ENCODE peak calls at places on chromosomes 2 and 18, in six cellular contexts. W is thoracic aorta, V is ovary, X is adrenal gland, D is GM23248, Q is psoas muscle. E is an unnamed sample. For H3K4me1, the result is how much of the 10 kb centered on the place peaks cover.

GRCh38 chr2:36392854-36393253 is 37.3 kb downstream of the CRIM1 start:
- DNase-seq in V (no peak), Q (no peak), W (no peak), D (no peak), X (no peak), E (no peak)

GRCh38 chr2:46076251-46076650 is 221.0 kb upstream of the EPAS1 start:
- DNase-seq in V (no peak), D (peak), Q (no peak), X (no peak), W (no peak), E (no peak)

GRCh38 chr2:2662037-2662846 is 331.2 kb upstream of the MYT1L start:
- DNase-seq in V (no peak), W (no peak), Q (peak), D (peak), X (peak), E (no peak)

GRCh38 chr2:240567872-240568677 is at the start of gene RNPEPL1:
- DNase-seq in Q (peak), D (peak), V (peak), X (peak), W (no peak), E (no peak)

GRCh38 chr2:37506407-37507068 is 162.1 kb downstream of the QPCT start:
- DNase-seq in X (no peak), D (peak), W (no peak), Q (no peak), V (no peak), E (no peak)

GRCh38 chr2:46160326-46160725 is 136.9 kb upstream of the EPAS1 start:
- DNase-seq in W (no peak), X (no peak), D (no peak), Q (no peak), V (no peak), E (no peak)

GRCh38 chr2:237895544-237896506 is 36.4 kb downstream of the RAMP1 start:
- DNase-seq in X (no peak), D (no peak), Q (peak), V (peak), W (peak), E (no peak)

GRCh38 chr2:201237486-201238241 is 22.7 kb upstream of the CASP8 start:
- DNase-seq in Q (no peak), W (no peak), D (peak), X (no peak), V (no peak), E (no peak)

GRCh38 chr2:162072976-162073775 is 839 bp downstream of the DPP4 start:
- DNase-seq in Q (peak), W (no peak), V (peak), D (peak), X (no peak), E (no peak)

GRCh38 chr2:112916145-112916571 is 5.2 kb downstream of the IL37 start:
- DNase-seq in X (no peak), W (no peak), V (no peak), D (no peak), Q (no peak), E (no peak)

GRCh38 chr2:168626610-168627009 is 170.5 kb downstream of the CERS6 start:
- DNase-seq in W (no peak), V (no peak), X (no peak), D (no peak), Q (no peak), E (no peak)

GRCh38 chr2:215635788-215636139 is 199.9 kb upstream of the FN1 start:
- DNase-seq in D (peak), W (no peak), X (peak), Q (no peak), V (no peak), E (no peak)

GRCh38 chr2:237964578-237965404 is 2.0 kb upstream of the UBE2F start:
- DNase-seq in V (no peak), W (no peak), X (no peak), D (peak), Q (no peak), E (peak)

GRCh38 chr2:100879296-100879695 is 59.4 kb downstream of the NPAS2 start:
- DNase-seq in D (no peak), W (no peak), V (no peak), X (no peak), Q (no peak), E (no peak)

GRCh38 chr2:127106457-127106997 is 427 bp downstream of the BIN1 start:
- DNase-seq in V (peak), W (no peak), Q (peak), D (no peak), X (no peak), E (no peak)

GRCh38 chr2:62785810-62786593 is 80.5 kb downstream of the EHBP1 start:
- DNase-seq in D (peak), W (no peak), X (no peak), Q (no peak), V (no peak), E (no peak)

GRCh38 chr2:190694479-190694878 is 45.6 kb downstream of the NAB1 start:
- DNase-seq in X (no peak), Q (no peak), V (no peak), D (no peak), W (no peak), E (no peak)

GRCh38 chr2:221816566-221816965 is 244.5 kb upstream of the EPHA4 start:
- DNase-seq in D (no peak), V (no peak), Q (no peak), X (no peak), W (no peak), E (no peak)

GRCh38 chr18:74457043-74457742 is at the start of gene DIPK1C:
- DNase-seq in W (no peak), Q (no peak), D (peak), V (no peak), X (no peak), E (no peak)

GRCh38 chr18:36536426-36536825 is 238.9 kb downstream of the FHOD3 start:
- DNase-seq in V (no peak), Q (no peak), W (no peak), X (no peak), D (no peak), E (no peak)

GRCh38 chr2:164145093-164145987 is 409.5 kb upstream of the FIGN start:
- DNase-seq in V (no peak), D (peak), Q (no peak), X (no peak), W (no peak), E (no peak)

GRCh38 chr2:64018715-64019082 is 529 bp downstream of the VPS54 start:
- DNase-seq in D (peak), W (no peak), V (peak), X (peak), Q (no peak), E (peak)

GRCh38 chr2:127051116-127051779 is 55.7 kb downstream of the BIN1 start:
- DNase-seq in D (no peak), W (no peak), Q (peak), X (peak), V (no peak), E (no peak)

GRCh38 chr2:167264380-167264779 is 376.1 kb downstream of the XIRP2 start:
- DNase-seq in D (peak), X (no peak), Q (no peak), V (no peak), W (no peak), E (no peak)

GRCh38 chr2:120861576-120862191 is 126.0 kb downstream of the GLI2 start:
- DNase-seq in X (no peak), Q (no peak), V (peak), D (no peak), W (no peak), E (peak)

GRCh38 chr18:8801263-8801901 is 96.0 kb downstream of the MTCL1 start:
- DNase-seq in D (peak), W (no peak), Q (no peak), V (no peak), X (no peak), E (no peak)

GRCh38 chr2:102085238-102085637 is 57.3 kb upstream of the IL1R1 start:
- DNase-seq in Q (no peak), X (no peak), D (no peak), W (no peak), V (no peak), E (no peak)

GRCh38 chr2:65436169-65436824 is 3.9 kb upstream of the SPRED2 start:
- DNase-seq in X (peak), D (peak), Q (peak), W (peak), V (peak), E (peak)

GRCh38 chr2:64866797-64867196 is 122.4 kb upstream of the SLC1A4 start:
- DNase-seq in W (no peak), D (peak), V (peak), X (peak), Q (peak), E (no peak)

GRCh38 chr2:229273384-229274338 is 2.6 kb upstream of the PID1 start:
- DNase-seq in Q (no peak), W (no peak), D (peak), X (peak), V (peak), E (no peak)

GRCh38 chr2:23487735-23488492 is 102.9 kb downstream of the KLHL29 start:
- DNase-seq in Q (no peak), D (peak), V (no peak), W (no peak), X (peak), E (no peak)

GRCh38 chr2:64950226-64951160 is 38.7 kb upstream of the SLC1A4 start:
- DNase-seq in Q (no peak), D (no peak), W (no peak), V (no peak), X (no peak), E (no peak)

DNA sequence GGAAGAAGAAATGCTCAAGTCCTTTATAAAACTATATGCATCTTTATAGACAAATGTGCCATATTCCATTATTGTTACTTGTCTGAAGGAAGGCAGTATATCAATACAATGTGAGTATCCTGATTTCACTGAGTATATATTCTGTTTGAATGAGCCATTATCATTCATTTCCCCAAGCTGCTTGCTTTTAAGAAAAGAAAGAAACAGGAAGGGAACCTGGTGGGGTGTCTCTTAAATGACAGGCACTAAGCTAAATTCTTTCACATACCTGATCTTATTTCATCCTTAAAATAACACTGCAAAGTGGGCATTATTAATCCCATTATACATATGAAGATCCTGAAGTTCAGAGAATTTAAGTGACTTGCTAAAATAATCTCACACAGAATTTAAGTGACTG is 307.9 kb downstream of the SLC8A1 start:
- DNase-seq in X (no peak), V (no peak), Q (no peak), D (no peak), W (no peak), E (no peak)
- H3K4me3 ChIP-seq in X (no peak), V (no peak), Q (no peak), D (no peak), W (no peak), E (no peak)

GRCh38 chr2:235957231-235957630 is 211.0 kb downstream of the GBX2 start:
- DNase-seq in X (no peak), W (no peak), Q (no peak), D (no peak), V (no peak), E (no peak)
- H3K27ac ChIP-seq in X (no peak), W (no peak), Q (no peak), D (no peak), V (no peak), E (no peak)

GRCh38 chr2:43136862-43137261 is 89.5 kb downstream of the ZFP36L2 start:
- DNase-seq in Q (no peak), V (peak), D (no peak), W (no peak), X (no peak), E (no peak)

GRCh38 chr2:43136011-43136799 is 90.2 kb downstream of the ZFP36L2 start:
- DNase-seq in D (no peak), Q (no peak), W (no peak), X (no peak), V (peak), E (no peak)

GRCh38 chr2:43139501-43139900 is 86.9 kb downstream of the ZFP36L2 start:
- DNase-seq in D (no peak), V (peak), W (no peak), Q (no peak), X (no peak), E (no peak)

GRCh38 chr2:43139996-43140621 is 86.3 kb downstream of the ZFP36L2 start:
- DNase-seq in V (peak), D (no peak), W (no peak), X (no peak), Q (peak), E (no peak)

GRCh38 chr2:43138441-43138840 is 88.0 kb downstream of the ZFP36L2 start:
- DNase-seq in X (no peak), Q (no peak), D (no peak), V (peak), W (no peak), E (no peak)
- H3K4me1 ChIP-seq in X (under half), Q (under half), D (under half), V (under half), W (under half), E (under half)

DNA sequence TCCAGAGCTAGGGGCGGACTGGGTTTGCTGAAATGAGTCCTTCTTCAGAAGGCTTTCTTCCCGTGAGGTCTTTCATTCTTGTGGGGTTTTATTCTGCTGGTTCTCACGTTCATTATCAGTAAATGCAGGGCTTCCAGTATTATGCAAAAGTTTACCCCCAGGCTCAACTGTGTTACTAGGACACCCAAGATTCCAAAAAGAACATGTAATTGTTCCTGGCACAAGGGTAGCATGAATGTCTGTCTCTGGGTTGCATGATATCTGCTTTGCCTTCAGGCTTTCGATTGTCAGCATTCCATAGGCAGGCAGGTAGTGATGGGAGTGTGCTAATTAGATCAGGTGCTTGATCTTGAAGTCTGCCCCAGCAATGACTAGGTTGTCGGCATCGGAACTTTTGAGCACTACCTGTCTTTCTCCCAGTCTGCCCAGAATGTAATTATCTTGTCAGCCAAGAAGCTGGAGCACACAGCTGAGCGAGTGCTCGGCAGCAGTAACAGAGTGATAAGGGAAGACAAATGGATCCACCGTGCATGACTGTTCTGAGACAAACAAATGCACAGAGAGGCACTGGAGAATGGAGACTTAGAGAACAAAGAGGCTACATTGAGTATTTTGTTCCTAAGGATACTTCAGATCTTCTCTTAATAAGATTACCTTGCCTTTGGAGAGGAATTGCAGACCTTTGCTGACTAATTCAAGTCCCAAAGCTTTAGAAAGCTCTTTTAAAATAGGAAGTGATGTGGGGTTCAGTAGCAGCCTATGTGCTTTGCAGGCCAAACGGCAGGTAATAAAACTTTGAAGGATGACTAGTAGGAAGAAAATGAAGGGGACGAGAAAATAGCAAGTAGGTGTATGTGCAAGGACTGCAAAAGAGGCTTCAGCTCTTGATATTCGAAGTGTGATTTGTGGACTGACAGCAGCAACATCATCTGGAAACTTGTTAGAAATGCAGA is 41.9 kb downstream of the ITGB6 start:
- DNase-seq in D (peak), V (no peak), Q (no peak), X (no peak), W (no peak), E (no peak)
- H3K4me3 ChIP-seq in D (no peak), V (peak), Q (no peak), X (no peak), W (no peak), E (no peak)

GRCh38 chr2:197985029-197985428 is 180.6 kb downstream of the PLCL1 start:
- DNase-seq in Q (no peak), W (no peak), V (no peak), X (no peak), D (no peak), E (no peak)
- H3K27ac ChIP-seq in Q (no peak), W (no peak), V (no peak), X (no peak), D (no peak), E (no peak)

DNA sequence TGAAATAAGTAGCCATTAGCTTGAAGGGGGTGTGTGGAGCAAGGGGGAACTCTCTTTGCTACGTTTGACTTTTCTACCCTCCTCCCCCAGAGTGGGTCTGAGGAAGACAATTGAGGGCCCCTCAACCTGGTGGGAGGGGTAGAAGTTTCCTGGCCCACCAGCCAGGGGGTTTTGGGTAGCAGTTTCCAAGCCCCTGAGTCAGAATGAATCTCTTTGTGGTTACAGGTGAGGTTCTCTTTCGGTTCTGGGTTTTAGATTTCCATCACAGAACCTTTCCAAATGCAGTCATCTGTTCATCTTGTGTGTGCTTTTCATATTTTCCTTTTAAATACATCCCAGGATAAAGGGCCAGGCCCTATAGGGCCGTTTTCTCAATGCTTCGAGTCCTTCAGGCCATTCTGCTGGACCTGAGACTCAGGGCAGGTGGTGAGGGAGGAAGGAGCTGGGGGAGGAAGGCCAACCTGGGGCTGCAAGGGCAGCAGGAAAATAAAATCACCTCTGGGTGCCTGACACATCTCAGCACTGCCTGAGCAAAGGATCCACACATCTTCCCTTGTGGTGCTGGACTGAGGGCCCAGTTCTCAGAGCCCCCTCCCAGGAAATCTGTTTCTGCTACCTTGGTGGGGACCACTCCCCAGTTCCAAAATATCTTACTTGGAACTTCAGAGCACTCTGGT is 4.7 kb downstream of the LBH start:
- DNase-seq in D (no peak), Q (no peak), V (no peak), W (no peak), X (no peak), E (no peak)
- H3K4me1 ChIP-seq in D (half or more), Q (under half), V (under half), W (half or more), X (under half), E (under half)

GRCh38 chr2:222907790-222908431 is 47.1 kb downstream of the ACSL3 start:
- DNase-seq in D (peak), V (no peak), W (no peak), Q (no peak), X (no peak), E (no peak)

GRCh38 chr2:222909276-222909675 is 48.4 kb downstream of the ACSL3 start:
- DNase-seq in W (no peak), V (no peak), Q (no peak), D (no peak), X (no peak), E (no peak)

GRCh38 chr2:222915092-222915957 is 54.5 kb downstream of the ACSL3 start:
- DNase-seq in D (peak), V (no peak), W (no peak), Q (no peak), X (no peak), E (no peak)

GRCh38 chr2:222912776-222913175 is 51.9 kb downstream of the ACSL3 start:
- DNase-seq in Q (no peak), D (no peak), W (no peak), X (no peak), V (no peak), E (no peak)

DNA sequence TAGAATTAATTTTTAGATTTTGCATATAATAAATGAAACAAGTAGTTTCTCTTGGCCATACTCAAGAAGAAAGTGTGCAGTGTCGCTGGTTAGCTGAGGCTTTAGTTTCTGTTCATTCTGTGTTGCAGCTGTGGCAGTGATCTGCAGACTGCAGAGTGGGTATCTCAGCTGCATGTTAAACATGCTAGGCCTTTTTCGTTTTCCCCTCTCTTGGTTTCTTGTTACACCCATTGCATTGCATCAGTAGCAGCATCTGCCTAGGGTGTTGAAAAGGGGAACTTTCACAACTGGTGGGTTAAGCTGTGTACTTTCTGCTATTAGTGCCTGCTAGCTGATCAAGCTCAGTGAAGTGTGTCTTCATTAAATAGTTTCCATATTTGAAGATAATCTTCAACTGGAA is 51.3 kb downstream of the ACSL3 start:
- DNase-seq in X (no peak), Q (no peak), D (peak), W (no peak), V (no peak), E (no peak)
- H3K4me3 ChIP-seq in X (no peak), Q (peak), D (no peak), W (no peak), V (no peak), E (no peak)

GRCh38 chr2:235666240-235666781 is 172.5 kb downstream of the AGAP1 start:
- DNase-seq in Q (no peak), X (peak), D (peak), W (no peak), V (no peak), E (no peak)
- H3K27ac ChIP-seq in Q (no peak), X (no peak), D (peak), W (no peak), V (no peak), E (no peak)

DNA sequence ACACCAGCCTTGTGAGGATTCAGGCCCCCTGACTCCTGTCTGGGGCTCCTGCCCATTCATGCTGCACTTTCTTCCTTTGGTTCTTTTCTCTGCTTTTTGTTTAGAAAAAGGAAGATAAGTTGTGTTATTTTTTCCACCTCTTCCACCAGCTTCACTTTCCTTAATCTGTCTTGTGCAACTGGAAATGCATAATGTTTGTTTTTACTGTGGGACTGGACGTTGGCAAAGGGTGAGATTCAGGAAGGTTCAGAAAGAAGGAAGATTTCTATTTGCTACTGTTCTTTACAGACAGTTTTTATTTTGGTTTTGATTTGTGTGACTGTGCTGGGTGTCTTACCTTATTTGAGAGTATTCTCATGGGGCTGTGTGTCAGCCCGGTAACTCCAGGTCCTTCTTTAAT is 32.5 kb downstream of the RHBDD1 start:
- DNase-seq in D (no peak), W (no peak), X (no peak), Q (no peak), V (no peak), E (no peak)
- H3K4me1 ChIP-seq in D (under half), W (under half), X (under half), Q (under half), V (under half), E (under half)